ENCODE peak calls at places on chromosome 16, in four cellular contexts. I is C1 segment of cervical spinal cord, F is KBM-7, Q is midbrain. G is an unnamed sample.

GRCh38 chr16:57128787-57129389 is 36.5 kb downstream of the CPNE2 start:
- DNase-seq in I (no peak), F (no peak), Q (no peak), G (no peak)

GRCh38 chr16:20203277-20203676 is 124.0 kb downstream of the GP2 start:
- DNase-seq in I (no peak), F (no peak), Q (no peak), G (no peak)

GRCh38 chr16:8644513-8645140 is 23.1 kb downstream of the METTL22 start:
- DNase-seq in I (no peak), F (peak), Q (no peak), G (no peak)

GRCh38 chr16:50396770-50397525 is 28.2 kb upstream of the BRD7 start:
- DNase-seq in I (no peak), F (no peak), Q (no peak), G (no peak)

GRCh38 chr16:89314357-89314756 is 96.9 kb downstream of the ZNF778 start:
- DNase-seq in I (no peak), F (no peak), Q (no peak), G (no peak)

GRCh38 chr16:80973991-80974390 is 32.7 kb downstream of the CMC2 start:
- DNase-seq in I (no peak), F (no peak), Q (no peak), G (no peak)

GRCh38 chr16:56814537-56815432 is 50.2 kb upstream of the SLC12A3 start:
- DNase-seq in I (no peak), F (no peak), Q (no peak), G (no peak)

GRCh38 chr16:8894736-8895334 is 12.7 kb downstream of the LITAFD start:
- DNase-seq in I (no peak), F (no peak), Q (no peak), G (no peak)

G was measured in stimulated activated naive B cell treated with anti-CD40 and anti-IgM and Interleukin-4, amounts not matched to agents 10 μg/mL and 1 μg/mL and 100 μg/mL, for 72 hours.